ENCODE peak calls at places on chromosomes 16 and 17, in four cellular contexts. N is DND-41, D is omental fat pad, P is choroid plexus epithelial cell. C is an unnamed sample.

GRCh38 chr16:58125781-58126335 is 3.3 kb downstream of the CFAP20 start:
- DNase-seq in N (no peak), D (no peak), P (no peak), C (no peak)

GRCh38 chr16:81889896-81890634 is 111.0 kb downstream of the PLCG2 start:
- DNase-seq in N (peak), D (no peak), P (peak), C (no peak)

GRCh38 chr17:28391401-28391800 is 14.6 kb downstream of the SLC46A1 start:
- DNase-seq in N (no peak), D (no peak), P (no peak), C (no peak)

GRCh38 chr17:78709119-78709681 is 72.9 kb downstream of the CYTH1 start:
- DNase-seq in N (no peak), D (no peak), P (no peak), C (no peak)

GRCh38 chr16:85312174-85312573 is 199.9 kb upstream of the CIBAR2 start:
- DNase-seq in N (no peak), D (no peak), P (no peak), C (no peak)

GRCh38 chr17:62653002-62653830 is 25.7 kb downstream of the MRC2 start:
- DNase-seq in N (peak), D (peak), P (peak), C (peak)

GRCh38 chr17:34777044-34777443 is 184.2 kb downstream of the CCT6B start:
- DNase-seq in N (no peak), D (no peak), P (no peak), C (no peak)

GRCh38 chr16:88685156-88686061 is 898 bp downstream of the SNAI3 start:
- DNase-seq in N (peak), D (peak), P (peak), C (no peak)

GRCh38 chr17:48246623-48247022 is 139.1 kb downstream of the SNX11 start:
- DNase-seq in N (no peak), D (no peak), P (peak), C (no peak)

GRCh38 chr16:87017388-87018012 is 299.7 kb downstream of the C16orf95 start:
- DNase-seq in N (no peak), D (no peak), P (peak), C (no peak)

GRCh38 chr17:73397856-73398540 is 86.2 kb upstream of the CDC42EP4 start:
- DNase-seq in N (no peak), D (no peak), P (no peak), C (no peak)

GRCh38 chr16:51327001-51327400 is 175.9 kb upstream of the SALL1 start:
- DNase-seq in N (no peak), D (no peak), P (peak), C (no peak)

GRCh38 chr16:56847173-56847948 is 17.6 kb upstream of the SLC12A3 start:
- DNase-seq in N (peak), D (no peak), P (no peak), C (no peak)

GRCh38 chr16:6081320-6081976 is 983.9 kb upstream of the EEF2KMT start:
- DNase-seq in N (peak), D (no peak), P (no peak), C (no peak)

GRCh38 chr16:84925092-84925772 is 86.1 kb downstream of the ZDHHC7 start:
- DNase-seq in N (peak), D (peak), P (peak), C (peak)

GRCh38 chr17:32946375-32947135 is 18.6 kb downstream of the TMEM98 start:
- DNase-seq in N (no peak), D (no peak), P (no peak), C (no peak)
- TF ChIP-seq CTCF in N (no peak), D (no peak), P (no peak), C (no peak)

DNA sequence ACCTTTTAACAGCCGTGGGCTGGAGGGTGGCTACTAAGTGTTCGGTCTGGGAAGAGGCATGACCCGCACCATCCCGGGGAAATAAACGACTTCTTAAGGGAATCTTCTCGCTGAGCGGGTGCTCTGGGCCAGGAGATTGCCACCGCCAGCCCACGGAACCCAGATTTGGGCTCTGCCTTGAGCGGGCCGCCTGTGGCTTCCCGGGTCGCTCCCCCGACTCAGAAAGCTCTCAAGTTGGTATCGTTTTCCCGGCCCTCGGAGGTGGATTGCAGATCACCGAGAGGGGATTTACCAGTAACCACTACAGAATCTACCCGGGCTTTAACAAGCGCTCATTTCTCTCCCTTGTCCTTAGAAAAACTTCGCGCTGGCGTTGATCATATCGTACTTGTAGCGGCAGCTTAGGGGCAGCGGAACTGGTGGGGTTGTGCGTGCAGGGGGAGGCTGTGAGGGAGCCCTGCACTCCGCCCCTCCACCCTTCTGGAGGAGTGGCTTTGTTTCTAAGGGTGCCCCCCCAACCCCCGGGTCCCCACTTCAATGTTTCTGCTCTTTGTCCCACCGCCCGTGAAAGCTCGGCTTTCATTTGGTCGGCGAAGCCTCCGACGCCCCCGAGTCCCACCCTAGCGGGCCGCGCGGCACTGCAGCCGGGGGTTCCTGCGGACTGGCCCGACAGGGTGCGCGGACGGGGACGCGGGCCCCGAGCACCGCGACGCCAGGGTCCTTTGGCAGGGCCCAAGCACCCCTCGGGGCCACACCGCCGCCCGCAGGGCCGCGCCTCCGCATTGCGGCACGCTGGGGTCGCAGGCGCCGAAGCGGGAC is 3.6 kb upstream of the CBX4 start:
- DNase-seq in N (no peak), D (no peak), P (no peak), C (peak)
- TF ChIP-seq CTCF in N (no peak), D (no peak), P (no peak), C (no peak)

GRCh38 chr16:66269631-66270332 is 96.7 kb upstream of the CDH5 start:
- DNase-seq in N (no peak), D (no peak), P (no peak), C (no peak)

GRCh38 chr16:66273036-66273435 is 93.5 kb upstream of the CDH5 start:
- DNase-seq in N (no peak), D (no peak), P (no peak), C (no peak)

GRCh38 chr16:66272461-66272860 is 94.0 kb upstream of the CDH5 start:
- DNase-seq in N (no peak), D (no peak), P (no peak), C (no peak)

GRCh38 chr16:66270333-66270927 is 96.1 kb upstream of the CDH5 start:
- DNase-seq in N (peak), D (peak), P (peak), C (peak)

DNA sequence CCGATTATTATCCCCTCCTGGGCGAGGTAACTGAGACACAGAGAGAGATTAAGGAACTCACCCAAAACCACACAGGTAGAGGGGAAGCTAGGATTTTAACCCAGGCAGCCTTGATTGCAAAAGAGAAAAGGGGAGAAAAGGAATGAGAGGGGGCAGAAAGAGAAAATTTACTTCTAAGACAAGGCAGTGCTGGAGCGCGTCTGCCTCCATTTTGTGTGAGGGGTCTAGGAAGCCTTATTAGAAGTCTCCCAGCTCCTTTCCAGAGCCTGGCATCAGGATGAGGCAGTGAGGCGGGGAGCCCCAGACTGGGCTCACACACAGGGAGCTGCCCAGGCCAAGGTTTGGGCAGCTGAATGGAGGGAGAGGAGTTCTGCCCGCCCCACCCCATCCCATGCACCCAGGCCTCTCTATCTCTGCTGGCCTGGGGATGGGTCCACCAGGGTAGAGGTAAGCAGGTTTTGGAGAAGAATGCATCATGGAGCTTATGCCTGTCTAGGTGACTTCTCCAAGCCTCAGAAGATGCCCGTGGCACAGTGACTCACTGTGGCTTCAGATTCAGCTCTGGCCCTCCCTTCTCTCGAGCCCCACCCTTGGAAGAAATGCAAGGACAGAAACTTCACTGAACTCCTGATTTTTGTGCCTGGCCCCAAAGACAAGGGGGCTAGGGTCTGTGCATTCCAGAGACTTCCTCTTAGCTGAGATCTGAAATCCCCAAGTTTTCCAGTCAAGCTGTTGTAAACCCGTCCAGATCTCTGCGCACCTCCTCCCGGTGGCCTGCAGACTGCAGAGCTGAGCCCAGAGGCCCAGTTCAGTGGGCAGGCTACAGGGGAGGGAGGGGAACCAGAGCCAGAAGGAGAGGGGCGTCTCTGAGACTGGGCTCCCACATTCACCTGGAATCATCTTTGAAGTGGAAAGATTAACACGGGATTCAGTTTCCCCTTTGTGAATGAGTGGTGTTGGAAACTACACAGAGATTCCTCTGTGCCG is 95.1 kb upstream of the CDH5 start:
- DNase-seq in N (no peak), D (no peak), P (no peak), C (no peak)
- TF ChIP-seq CTCF in N (no peak), D (no peak), P (no peak), C (no peak)

GRCh38 chr16:80200079-80200478 is 340.7 kb upstream of the DYNLRB2 start:
- DNase-seq in N (no peak), D (no peak), P (no peak), C (no peak)
- TF ChIP-seq CTCF in N (no peak), D (no peak), P (no peak), C (no peak)

GRCh38 chr17:74431568-74432483 is at the start of gene GPRC5C:
- DNase-seq in N (no peak), D (no peak), P (no peak), C (peak)

GRCh38 chr17:74427763-74428153 is 4.1 kb upstream of the GPRC5C start:
- DNase-seq in N (no peak), D (no peak), P (no peak), C (no peak)

GRCh38 chr17:74430385-74430705 is 1.5 kb upstream of the GPRC5C start:
- DNase-seq in N (no peak), D (no peak), P (no peak), C (no peak)

GRCh38 chr17:74430706-74431567 is 951 bp upstream of the GPRC5C start:
- DNase-seq in N (no peak), D (no peak), P (peak), C (peak)

DNA sequence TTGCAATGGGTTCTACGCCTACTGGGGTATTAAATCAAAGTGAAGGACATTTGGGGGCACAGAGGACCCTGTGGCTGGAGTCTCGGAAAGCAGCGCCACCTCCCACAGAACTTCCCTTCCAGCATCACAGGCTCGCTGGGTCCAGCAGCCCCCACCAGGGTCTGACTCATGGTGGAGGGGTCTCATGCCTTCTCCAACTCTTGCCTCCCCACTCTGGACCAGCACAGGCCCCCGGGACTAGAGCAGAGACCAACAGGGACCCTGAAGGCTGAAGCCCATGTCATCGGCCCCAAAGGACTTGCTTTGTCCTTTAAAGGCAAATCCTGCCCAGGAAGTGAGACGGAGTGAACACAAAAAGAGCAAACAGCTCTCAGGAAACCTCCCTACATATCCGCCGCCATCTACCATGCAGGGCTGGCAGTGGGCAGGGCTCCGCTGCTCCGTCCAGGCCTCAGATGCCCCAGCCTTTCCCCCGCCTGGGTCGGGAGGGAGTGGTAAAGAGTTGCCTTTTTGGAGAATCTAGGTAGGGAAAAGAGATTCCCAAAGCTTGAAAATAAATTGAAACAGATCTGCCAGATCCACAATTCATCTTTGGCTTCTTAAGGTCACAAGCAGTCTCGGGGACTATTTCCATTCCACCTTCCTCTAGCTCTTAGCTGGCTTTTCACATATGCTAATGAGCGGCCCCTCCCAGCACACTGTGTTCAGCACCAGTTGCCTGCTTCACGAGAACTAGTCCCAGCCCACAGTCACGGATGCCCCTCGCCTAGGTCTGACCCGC is 2.1 kb upstream of the GPRC5C start:
- DNase-seq in N (no peak), D (no peak), P (no peak), C (no peak)
- TF ChIP-seq CTCF in N (no peak), D (no peak), P (no peak), C (no peak)

DNA sequence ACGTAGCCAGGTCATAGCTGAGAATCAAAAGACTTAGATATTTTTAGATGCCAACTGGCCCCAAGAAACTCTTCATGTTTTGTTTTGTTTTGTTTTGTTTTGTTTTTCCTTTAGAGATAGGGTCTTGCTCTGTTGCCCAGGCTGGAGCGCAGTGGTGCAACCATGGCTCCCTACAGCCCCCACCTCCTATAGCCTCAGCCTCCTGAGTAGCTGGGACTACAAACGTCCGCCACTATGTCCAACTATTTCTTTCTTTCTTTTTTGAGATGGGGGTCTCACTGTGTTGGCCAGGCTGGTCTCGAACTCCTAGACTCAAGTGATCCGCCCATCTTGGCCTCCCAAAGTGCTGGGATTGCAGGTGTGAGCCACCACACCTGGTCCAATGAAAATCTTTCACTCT is 107.1 kb downstream of the ADCY9 start:
- DNase-seq in N (no peak), D (no peak), P (no peak), C (no peak)
- TF ChIP-seq CTCF in N (no peak), D (no peak), P (no peak), C (no peak)

GRCh38 chr17:70622382-70623260 is 453.3 kb downstream of the KCNJ2 start:
- DNase-seq in N (peak), D (no peak), P (peak), C (no peak)
- TF ChIP-seq CTCF in N (peak), D (no peak), P (peak), C (no peak)

DNA sequence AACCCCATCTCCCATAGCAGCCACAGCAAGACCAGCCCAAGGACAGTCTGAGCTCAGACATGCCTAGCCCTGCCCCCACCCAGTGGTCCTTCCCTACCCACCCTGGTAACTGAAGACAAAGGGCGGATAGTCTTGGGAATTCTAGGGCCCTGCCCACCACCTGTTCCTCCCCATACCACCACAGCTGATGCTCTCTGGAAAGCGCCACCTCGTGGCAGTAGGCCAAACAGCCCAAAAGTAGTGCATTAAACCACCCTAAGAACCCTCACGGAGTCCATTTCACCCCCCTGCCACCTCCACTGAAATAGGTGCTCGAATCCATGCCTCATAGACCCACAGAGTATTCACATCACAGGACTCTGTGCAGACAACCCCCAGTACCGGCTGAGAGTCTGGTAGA is 1021.4 kb downstream of the CDH8 start:
- DNase-seq in N (no peak), D (no peak), P (no peak), C (no peak)
- TF ChIP-seq CTCF in N (peak), D (no peak), P (no peak), C (no peak)

GRCh38 chr17:36601303-36602029 is at the start of gene MRM1:
- DNase-seq in N (peak), D (peak), P (peak), C (peak)
- TF ChIP-seq CTCF in N (peak), D (no peak), P (peak), C (no peak)

C was measured in activated B cell treated with CpG ODN at 0.5 μM for 24 hours.